ENCODE peak calls at places on chromosomes 12 and 14, in six cellular contexts. Z, R, G, X, M and U are unnamed samples.

GRCh38 chr12:20442322-20442721 is 74.0 kb downstream of the PDE3A start:
- DNase-seq in Z (no peak), R (no peak), G (no peak), X (no peak), M (no peak), U (no peak)

GRCh38 chr14:99938376-99938775 is 126.8 kb upstream of the EVL start:
- DNase-seq in Z (no peak), R (no peak), G (no peak), X (no peak), M (no peak), U (no peak)

GRCh38 chr12:57886590-57887363 is 40.2 kb upstream of the CTDSP2 start:
- DNase-seq in Z (no peak), R (no peak), G (no peak), X (no peak), M (no peak), U (no peak)

GRCh38 chr14:35201066-35201465 is 78.7 kb downstream of the PRORP start:
- DNase-seq in Z (no peak), R (no peak), G (no peak), X (no peak), M (no peak), U (no peak)

GRCh38 chr12:93736640-93737178 is 59.5 kb downstream of the CRADD start:
- DNase-seq in Z (no peak), R (no peak), G (no peak), X (no peak), M (no peak), U (no peak)

GRCh38 chr12:121053706-121054105 is 14.7 kb upstream of the OASL start:
- DNase-seq in Z (no peak), R (no peak), G (no peak), X (no peak), M (no peak), U (no peak)

GRCh38 chr12:108559748-108560147 is 1.2 kb downstream of the SART3 start:
- DNase-seq in Z (no peak), R (no peak), G (no peak), X (no peak), M (no peak), U (no peak)

GRCh38 chr12:44509471-44509870 is 366.6 kb downstream of the NELL2 start:
- DNase-seq in Z (no peak), R (no peak), G (no peak), X (no peak), M (peak; percentile 51), U (no peak)

GRCh38 chr14:74135386-74135785 is 50.6 kb downstream of the LIN52 start:
- DNase-seq in Z (no peak), R (no peak), G (no peak), X (no peak), M (peak; percentile 16), U (no peak)

GRCh38 chr14:104202259-104203070 is 64.1 kb downstream of the KIF26A start:
- DNase-seq in Z (no peak), R (no peak), G (no peak), X (no peak), M (no peak), U (peak; percentile 35)

GRCh38 chr14:105491366-105492006 is 440 bp downstream of the TEDC1 start:
- DNase-seq in Z (peak; percentile 37), R (peak; percentile 86), G (peak; percentile 77), X (peak; percentile 85), M (peak; percentile 61), U (no peak)

GRCh38 chr12:3276226-3276625 is 199.0 kb downstream of the TSPAN9 start:
- DNase-seq in Z (no peak), R (no peak), G (no peak), X (no peak), M (no peak), U (no peak)

GRCh38 chr14:25050494-25051170 is 685 bp upstream of the STXBP6 start:
- DNase-seq in Z (peak; percentile 31), R (peak; percentile 47), G (no peak), X (no peak), M (peak; percentile 79), U (no peak)

GRCh38 chr14:47150267-47150666 is 498.7 kb upstream of the RPL10L start:
- DNase-seq in Z (no peak), R (no peak), G (no peak), X (no peak), M (no peak), U (no peak)

GRCh38 chr12:26233620-26234019 is 38.2 kb downstream of the SSPN start:
- DNase-seq in Z (no peak), R (no peak), G (no peak), X (no peak), M (peak; percentile 22), U (peak; percentile 78)

GRCh38 chr12:68622250-68622649 is 11.6 kb downstream of the RAP1B start:
- DNase-seq in Z (no peak), R (no peak), G (no peak), X (no peak), M (no peak), U (no peak)